ENCODE peak calls at places on chromosomes 16 and 17, in four cellular contexts. One of them, this sample, is unnamed.

GRCh38 chr17:48176456-48176855 is 68.9 kb downstream of the SNX11 start:
- DNase-seq in K562: no peak
- DNase-seq in HepG2: no peak
- DNase-seq in H1: no peak
- DNase-seq in this sample: no peak

GRCh38 chr16:86581458-86581857 is 3.1 kb downstream of the FOXL1 start:
- DNase-seq in K562: no peak
- DNase-seq in HepG2: no peak
- DNase-seq in H1: no peak
- DNase-seq in this sample: no peak

GRCh38 chr17:41539979-41540701 is 12.0 kb upstream of the KRT19 start:
- DNase-seq in K562: no peak
- DNase-seq in HepG2: peak; percentile 79
- DNase-seq in H1: no peak
- DNase-seq in this sample: no peak

GRCh38 chr17:71516149-71516548 is 604.7 kb upstream of the SOX9 start:
- DNase-seq in K562: no peak
- DNase-seq in HepG2: no peak
- DNase-seq in H1: no peak
- DNase-seq in this sample: no peak

GRCh38 chr16:69867796-69868565 is 83.2 kb upstream of the CLEC18A start:
- DNase-seq in K562: no peak
- DNase-seq in HepG2: no peak
- DNase-seq in H1: no peak
- DNase-seq in this sample: no peak

GRCh38 chr17:50879086-50879485 is 12.9 kb upstream of the TOB1 start:
- DNase-seq in K562: no peak
- DNase-seq in HepG2: no peak
- DNase-seq in H1: no peak
- DNase-seq in this sample: no peak

GRCh38 chr17:42918902-42919521 is 18.4 kb downstream of the G6PC1 start:
- DNase-seq in K562: no peak
- DNase-seq in HepG2: peak; percentile 55
- DNase-seq in H1: no peak
- DNase-seq in this sample: no peak

GRCh38 chr16:72560617-72561016 is 388.7 kb upstream of the PMFBP1 start:
- DNase-seq in K562: no peak
- DNase-seq in HepG2: peak; percentile 53
- DNase-seq in H1: no peak
- DNase-seq in this sample: no peak

GRCh38 chr17:61997649-61998048 is 67.4 kb downstream of the MED13 start:
- DNase-seq in K562: no peak
- DNase-seq in HepG2: no peak
- DNase-seq in H1: no peak
- DNase-seq in this sample: no peak

GRCh38 chr17:263773-264172 is 82.3 kb upstream of the DOC2B start:
- DNase-seq in K562: no peak
- DNase-seq in HepG2: no peak
- DNase-seq in H1: no peak
- DNase-seq in this sample: no peak

GRCh38 chr17:75821552-75821951 is 22.7 kb downstream of the UNC13D start:
- DNase-seq in K562: no peak
- DNase-seq in HepG2: no peak
- DNase-seq in H1: no peak
- DNase-seq in this sample: no peak
- TF ChIP-seq KDM1A in K562: no peak
- TF ChIP-seq KDM1A in HepG2: no peak
- TF ChIP-seq KDM1A in H1: no peak
- TF ChIP-seq KDM1A in this sample: no peak

GRCh38 chr16:56625140-56625942 is at the start of gene MT1E:
- DNase-seq in K562: no peak
- DNase-seq in HepG2: peak; percentile 63
- DNase-seq in H1: no peak
- DNase-seq in this sample: no peak
- TF ChIP-seq SIN3A in K562: no peak
- TF ChIP-seq SIN3A in HepG2: no peak
- TF ChIP-seq SIN3A in H1: no peak
- TF ChIP-seq SIN3A in this sample: no peak

DNA sequence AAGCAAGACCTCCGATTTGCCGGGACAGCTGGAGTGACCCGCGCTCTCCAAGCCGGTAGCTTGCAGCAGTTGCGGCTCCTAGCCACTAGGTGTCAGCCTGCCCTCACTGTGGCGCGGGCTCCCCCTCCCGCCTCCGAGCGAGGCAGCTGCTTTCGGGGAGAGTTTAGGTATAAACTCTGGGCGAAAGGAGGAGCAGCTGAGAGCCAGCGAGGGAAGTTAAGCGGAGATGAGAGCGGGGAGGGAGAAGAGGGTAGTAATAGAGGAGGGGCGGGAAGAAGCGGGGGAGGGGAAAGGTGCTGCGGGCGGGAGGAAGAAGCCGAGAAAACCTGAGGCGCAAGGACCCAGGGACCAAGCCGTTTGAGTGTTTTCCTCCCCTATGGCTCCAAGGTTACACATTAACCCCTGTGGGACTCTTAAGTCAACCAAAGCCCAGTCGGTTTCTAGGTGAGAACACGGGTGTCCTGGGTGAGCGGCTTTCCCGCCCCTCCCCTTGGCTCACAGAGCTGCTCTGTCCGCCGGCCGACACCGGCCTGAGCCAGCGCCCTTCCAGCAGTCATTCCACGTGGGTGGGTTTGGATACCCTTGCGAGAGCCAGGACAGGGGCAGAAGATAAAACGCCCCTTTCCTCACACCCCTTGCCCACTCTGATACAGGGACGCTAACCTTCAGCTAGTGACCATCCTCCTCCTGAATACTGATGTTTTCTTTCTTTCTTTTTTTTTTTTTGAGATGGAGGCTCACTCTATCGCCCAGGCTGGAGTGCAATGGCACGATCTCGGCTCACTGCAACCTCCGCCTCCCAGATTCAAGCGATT is 1.1 kb upstream of the TLCD1 start:
- DNase-seq in K562: peak; percentile 99
- DNase-seq in HepG2: peak; percentile 96
- DNase-seq in H1: peak; percentile 93
- DNase-seq in this sample: peak; percentile 85
- TF ChIP-seq CTCF in K562: peak; percentile 99
- TF ChIP-seq CTCF in HepG2: peak; percentile 99
- TF ChIP-seq CTCF in H1: peak; percentile 98
- TF ChIP-seq CTCF in this sample: peak; percentile 99

GRCh38 chr17:79632432-79632735 is 21.5 kb upstream of the RBFOX3 start:
- DNase-seq in K562: no peak
- DNase-seq in HepG2: no peak
- DNase-seq in H1: no peak
- DNase-seq in this sample: no peak
- TF ChIP-seq KDM1A in K562: no peak
- TF ChIP-seq KDM1A in HepG2: no peak
- TF ChIP-seq KDM1A in H1: no peak
- TF ChIP-seq KDM1A in this sample: no peak

GRCh38 chr16:58614860-58615259 is 14.8 kb downstream of the CNOT1 start:
- DNase-seq in K562: no peak
- DNase-seq in HepG2: no peak
- DNase-seq in H1: no peak
- DNase-seq in this sample: no peak
- TF ChIP-seq SIN3A in K562: no peak
- TF ChIP-seq SIN3A in HepG2: no peak
- TF ChIP-seq SIN3A in H1: no peak
- TF ChIP-seq SIN3A in this sample: no peak

GRCh38 chr16:2339521-2340484 is 725 bp downstream of the ABCA3 start:
- DNase-seq in K562: peak; percentile 86
- DNase-seq in HepG2: peak; percentile 15
- DNase-seq in H1: no peak
- DNase-seq in this sample: no peak
- TF ChIP-seq CTCF in K562: peak; percentile 9
- TF ChIP-seq CTCF in HepG2: peak; percentile 53
- TF ChIP-seq CTCF in H1: no peak
- TF ChIP-seq CTCF in this sample: no peak

This sample was measured in GM12878.